ENCODE peak calls at places on chromosomes 12 and 14, in ten cellular contexts. D, A, R, K, W, G, S, C, J and F are unnamed samples.
A peak's percentile ranks its signal among the peaks of the same experiment; 100 is the strongest.

GRCh38 chr12:54759751-54760150 is 94.6 kb upstream of the MUCL1 start:
- DNase-seq in S (peak; percentile 47), C (peak; percentile 52), K (peak; percentile 35), R (peak; percentile 16), G (no peak), J (peak; percentile 54), W (no peak), A (peak; percentile 74), D (peak; percentile 9), F (no peak)

GRCh38 chr12:91126516-91126915 is 15.2 kb upstream of the LUM start:
- DNase-seq in J (no peak), W (no peak), C (no peak), D (no peak), A (no peak), R (no peak), G (no peak), K (no peak), S (no peak), F (no peak)

GRCh38 chr12:83818888-83819287 is 1093.7 kb downstream of the SLC6A15 start:
- DNase-seq in J (peak; percentile 12), K (peak; percentile 69), W (no peak), S (no peak), R (no peak), D (no peak), A (no peak), C (no peak), G (no peak), F (peak; percentile 50)

GRCh38 chr12:41919526-41920305 is 225.0 kb downstream of the GXYLT1 start:
- DNase-seq in R (no peak), C (no peak), A (no peak), D (no peak), J (no peak), K (no peak), W (no peak), S (no peak), G (no peak), F (no peak)

GRCh38 chr12:1279050-1279449 is 288.0 kb downstream of the ERC1 start:
- DNase-seq in G (no peak), C (no peak), W (no peak), K (no peak), J (peak; percentile 17), D (no peak), S (peak; percentile 3), A (no peak), R (no peak), F (no peak)

GRCh38 chr14:70670992-70671651 is 29.4 kb downstream of the TTC9 start:
- DNase-seq in R (no peak), W (no peak), C (no peak), G (no peak), S (peak; percentile 42), A (no peak), D (no peak), K (no peak), J (no peak), F (no peak)

GRCh38 chr14:90850487-90850886 is 34.3 kb upstream of the TTC7B start:
- DNase-seq in S (peak; percentile 66), A (peak; percentile 72), D (no peak), G (peak; percentile 78), R (no peak), K (no peak), J (peak; percentile 83), W (no peak), C (peak; percentile 81), F (no peak)

GRCh38 chr14:105204931-105205717 is 24.0 kb upstream of the NUDT14 start:
- DNase-seq in K (no peak), W (no peak), J (no peak), S (no peak), A (no peak), D (no peak), R (no peak), G (no peak), C (no peak), F (no peak)

GRCh38 chr12:131473721-131474709 is 236.9 kb upstream of the SFSWAP start:
- DNase-seq in W (peak; percentile 13), J (no peak), A (peak; percentile 81), C (no peak), G (no peak), S (no peak), R (no peak), D (no peak), K (no peak), F (no peak)

GRCh38 chr14:34081576-34082136 is 130.8 kb upstream of the EGLN3 start:
- DNase-seq in D (no peak), C (no peak), R (no peak), K (peak; percentile 32), J (peak; percentile 33), W (no peak), S (peak; percentile 58), G (no peak), A (no peak), F (no peak)

GRCh38 chr12:29733060-29733459 is 50.7 kb downstream of the TMTC1 start:
- DNase-seq in A (no peak), K (no peak), S (no peak), J (peak; percentile 58), C (no peak), D (peak; percentile 3), R (no peak), G (no peak), W (no peak), F (no peak)

GRCh38 chr12:131136539-131136872 is 182.8 kb downstream of the ADGRD1 start:
- DNase-seq in D (no peak), R (no peak), A (no peak), S (no peak), G (no peak), C (no peak), K (no peak), J (no peak), W (no peak), F (no peak)

GRCh38 chr14:37903561-37904191 is 304.0 kb upstream of the SSTR1 start:
- DNase-seq in K (peak; percentile 77), A (no peak), G (peak; percentile 12), W (peak; percentile 3), R (peak; percentile 13), C (peak; percentile 71), S (peak; percentile 38), J (peak; percentile 73), D (no peak), F (peak; percentile 32)

GRCh38 chr12:40648519-40648918 is 43.7 kb upstream of the CNTN1 start:
- DNase-seq in S (no peak), G (no peak), R (no peak), C (no peak), A (no peak), D (no peak), K (no peak), W (no peak), J (no peak), F (no peak)

GRCh38 chr14:77883479-77884238 is 83.8 kb downstream of the ADCK1 start:
- DNase-seq in J (no peak), R (no peak), S (no peak), D (no peak), K (no peak), G (no peak), W (no peak), C (no peak), A (no peak), F (peak; percentile 24)

GRCh38 chr14:61730756-61731373 is 31.4 kb upstream of the SNAPC1 start:
- DNase-seq in C (peak; percentile 11), R (no peak), W (no peak), S (no peak), G (no peak), J (no peak), A (no peak), D (no peak), K (no peak), F (no peak)

GRCh38 chr12:86727151-86727550 is 471.0 kb upstream of the MGAT4C start:
- DNase-seq in W (no peak), C (no peak), R (peak; percentile 90), J (peak; percentile 62), D (no peak), A (no peak), G (no peak), K (no peak), S (no peak), F (no peak)

GRCh38 chr12:63917864-63918742 is 73.6 kb downstream of the SRGAP1 start:
- DNase-seq in C (no peak), W (no peak), A (no peak), D (no peak), J (peak; percentile 100), G (peak; percentile 87), S (peak; percentile 87), R (peak; percentile 100), K (peak; percentile 73), F (no peak)

GRCh38 chr14:100875861-100876590 is 27.5 kb downstream of the RTL1 start:
- DNase-seq in G (no peak), K (no peak), R (no peak), W (no peak), S (no peak), A (no peak), C (no peak), D (no peak), J (no peak), F (no peak)

GRCh38 chr14:105419305-105420091 is at the start of gene MTA1:
- DNase-seq in A (no peak), D (peak; percentile 68), R (no peak), C (peak; percentile 43), K (peak; percentile 77), G (no peak), S (peak; percentile 45), W (peak; percentile 41), J (no peak), F (peak; percentile 64)

GRCh38 chr12:82329508-82329907 is 28.7 kb downstream of the CCDC59 start:
- DNase-seq in C (no peak), J (no peak), S (peak; percentile 1), D (no peak), R (no peak), A (no peak), G (no peak), W (no peak), K (peak; percentile 4), F (no peak)

GRCh38 chr12:62933220-62933870 is 1.6 kb downstream of the PPM1H start:
- DNase-seq in A (peak; percentile 86), C (no peak), K (peak; percentile 31), S (no peak), D (no peak), G (no peak), R (peak; percentile 71), J (peak; percentile 5), W (no peak), F (no peak)

GRCh38 chr14:61498303-61498702 is 176.9 kb downstream of the PRKCH start:
- DNase-seq in K (no peak), R (no peak), J (peak; percentile 62), S (peak; percentile 38), C (no peak), A (no peak), G (no peak), D (no peak), W (no peak), F (no peak)

GRCh38 chr14:22838631-22839041 is 2.3 kb downstream of the MMP14 start:
- DNase-seq in W (no peak), J (peak; percentile 67), A (no peak), R (no peak), K (peak; percentile 40), C (no peak), D (no peak), S (peak; percentile 91), G (no peak), F (no peak)

GRCh38 chr12:27229367-27229766 is 14.7 kb upstream of the STK38L start:
- DNase-seq in J (no peak), W (no peak), A (no peak), D (no peak), S (no peak), G (no peak), K (no peak), C (no peak), R (no peak), F (no peak)

GRCh38 chr14:51242545-51243490 is 2.8 kb downstream of the TMX1 start:
- DNase-seq in D (no peak), S (peak; percentile 13), R (no peak), K (no peak), C (peak; percentile 24), J (no peak), G (no peak), W (no peak), A (peak; percentile 45), F (peak; percentile 38)

GRCh38 chr12:110689002-110689600 is at the start of gene HVCN1:
- DNase-seq in R (no peak), W (no peak), J (no peak), A (peak; percentile 82), G (no peak), K (peak; percentile 56), C (no peak), D (peak; percentile 49), S (peak; percentile 26), F (no peak)

GRCh38 chr12:3553681-3554546 is 62.9 kb downstream of the PRMT8 start:
- DNase-seq in J (no peak), D (no peak), K (no peak), W (no peak), R (no peak), C (peak; percentile 4), S (peak; percentile 6), G (no peak), A (peak; percentile 72), F (no peak)